ENCODE peak calls at places on chromosomes 1 and 21, in five cellular contexts. I is psoas muscle, P is BE2C, O is thoracic aorta, B is chondrocyte. Y is an unnamed sample.

GRCh38 chr1:206694151-206694550 is 9.4 kb downstream of the MAPKAPK2 start:
- DNase-seq in O (no peak), B (no peak), I (no peak), P (no peak), Y (no peak)

GRCh38 chr1:161986328-161986727 is 37.3 kb downstream of the OLFML2B start:
- DNase-seq in I (peak), P (no peak), O (no peak), B (peak), Y (no peak)

GRCh38 chr1:66711420-66711819 is 40.8 kb upstream of the DYNLT5 start:
- DNase-seq in I (no peak), B (no peak), P (peak), O (no peak), Y (no peak)

GRCh38 chr1:161952603-161953172 is 71.0 kb downstream of the OLFML2B start:
- DNase-seq in I (no peak), P (no peak), B (no peak), O (no peak), Y (no peak)

GRCh38 chr1:10996100-10996499 is 16.4 kb upstream of the TARDBP start:
- DNase-seq in B (no peak), O (no peak), P (no peak), I (no peak), Y (no peak)

GRCh38 chr21:38315155-38315554 is 58.4 kb downstream of the KCNJ15 start:
- DNase-seq in P (no peak), I (no peak), O (no peak), B (no peak), Y (no peak)

GRCh38 chr1:1290238-1290731 is 10.0 kb downstream of the SCNN1D start:
- DNase-seq in P (peak), O (no peak), I (peak), B (no peak), Y (no peak)

GRCh38 chr21:19034041-19034440 is 630.5 kb upstream of the TMPRSS15 start:
- DNase-seq in P (no peak), B (no peak), O (no peak), I (no peak), Y (no peak)

GRCh38 chr1:220748091-220748934 is at the start of gene MTARC2:
- DNase-seq in I (peak), B (no peak), P (peak), O (peak), Y (no peak)

GRCh38 chr1:1082239-1083180 is 8.4 kb upstream of the RNF223 start:
- DNase-seq in O (no peak), B (peak), P (peak), I (peak), Y (no peak)

GRCh38 chr21:34073749-34074282 is 438 bp downstream of the MRPS6 start:
- DNase-seq in B (no peak), I (peak), O (no peak), P (peak), Y (no peak)

GRCh38 chr1:1402081-1402900 is 3.2 kb upstream of the CCNL2 start:
- DNase-seq in B (no peak), O (no peak), I (peak), P (peak), Y (no peak)

GRCh38 chr1:59972216-59972924 is 45.8 kb upstream of the CYP2J2 start:
- DNase-seq in B (no peak), P (peak), O (no peak), I (no peak), Y (no peak)

GRCh38 chr1:235012436-235013210 is 116.0 kb downstream of the TOMM20 start:
- DNase-seq in I (no peak), O (no peak), B (no peak), P (no peak), Y (no peak)

GRCh38 chr1:205484985-205485967 is 19.2 kb upstream of the CDK18 start:
- DNase-seq in O (no peak), I (peak), P (peak), B (no peak), Y (peak)

GRCh38 chr1:92291372-92291999 is 7.3 kb downstream of the GLMN start:
- DNase-seq in P (no peak), B (no peak), I (no peak), O (no peak), Y (peak)

GRCh38 chr1:36160388-36160948 is 4.5 kb downstream of the MAP7D1 start:
- DNase-seq in I (no peak), P (no peak), O (no peak), B (no peak), Y (no peak)

GRCh38 chr1:8137406-8138244 is 111.5 kb upstream of the ERRFI1 start:
- DNase-seq in B (no peak), O (peak), P (no peak), I (no peak), Y (peak)

GRCh38 chr1:151104630-151105029 is 34.1 kb downstream of the GABPB2 start:
- DNase-seq in B (no peak), I (no peak), O (no peak), P (no peak), Y (no peak)

GRCh38 chr1:65392497-65392896 is 28.0 kb upstream of the LEPR start:
- DNase-seq in B (no peak), O (no peak), I (no peak), P (no peak), Y (no peak)

GRCh38 chr1:55233149-55233777 is 18.1 kb upstream of the USP24 start:
- DNase-seq in P (no peak), B (no peak), I (no peak), O (no peak), Y (no peak)

DNA sequence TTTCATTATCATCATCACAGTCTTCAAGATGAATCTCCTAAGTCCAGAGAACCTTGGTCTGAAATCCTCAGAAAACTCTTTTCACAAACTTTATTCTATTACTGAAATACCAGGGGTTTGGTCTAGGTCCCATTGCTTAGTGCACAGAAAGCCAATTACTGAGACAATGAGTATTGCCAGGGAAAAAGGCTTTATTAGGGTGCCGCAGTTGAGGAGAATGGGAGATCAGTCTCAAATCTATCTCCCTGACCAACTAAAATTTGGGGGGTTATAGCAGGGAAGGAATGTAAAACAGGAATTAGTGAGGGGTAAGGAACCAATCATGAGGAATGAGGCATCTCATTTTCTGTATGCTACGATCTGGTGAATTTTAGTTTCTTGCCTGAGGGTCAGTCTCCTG is 70.5 kb upstream of the PPIH start:
- DNase-seq in P (no peak), O (no peak), I (no peak), B (no peak), Y (no peak)
- TF ChIP-seq CTCF in P (no peak), O (no peak), I (no peak), B (no peak), Y (no peak)

GRCh38 chr1:110551278-110551809 is 32.4 kb upstream of the KCNA10 start:
- DNase-seq in B (no peak), O (no peak), P (no peak), I (no peak), Y (no peak)

GRCh38 chr1:110544753-110545152 is 25.8 kb upstream of the KCNA10 start:
- DNase-seq in B (no peak), P (no peak), O (no peak), I (no peak), Y (no peak)

GRCh38 chr1:110547017-110547416 is 28.0 kb upstream of the KCNA10 start:
- DNase-seq in I (no peak), B (no peak), O (no peak), P (no peak), Y (no peak)

GRCh38 chr1:110545492-110545891 is 26.5 kb upstream of the KCNA10 start:
- DNase-seq in I (no peak), P (no peak), O (no peak), B (no peak), Y (no peak)

GRCh38 chr1:110548381-110548780 is 29.4 kb upstream of the KCNA10 start:
- DNase-seq in B (no peak), I (no peak), O (no peak), P (peak), Y (no peak)
- TF ChIP-seq CTCF in B (peak), I (peak), O (peak), P (peak), Y (peak)

GRCh38 chr1:100234432-100234831 is 15.2 kb downstream of the DBT start:
- DNase-seq in I (no peak), O (no peak), P (no peak), B (no peak), Y (no peak)
- TF ChIP-seq CTCF in I (no peak), O (no peak), P (no peak), B (no peak), Y (no peak)

GRCh38 chr1:81254560-81254959 is 546.2 kb upstream of the ADGRL2 start:
- DNase-seq in B (no peak), P (peak), O (no peak), I (no peak), Y (no peak)
- TF ChIP-seq CTCF in B (peak), P (peak), O (no peak), I (no peak), Y (peak)